ENCODE peak calls at places on chromosome 13, in five cellular contexts. One of them, this sample, is unnamed.
A peak's percentile ranks its signal among the peaks of the same experiment; 100 is the strongest.

GRCh38 chr13:37835392-37835791 is 34.2 kb downstream of the TRPC4 start:
- DNase-seq in GM12891: no peak
- DNase-seq in SK-N-SH: no peak
- DNase-seq in GM12878: no peak
- DNase-seq in H1: no peak
- DNase-seq in this sample: no peak

GRCh38 chr13:65724261-65724660 is 1505.9 kb downstream of the PCDH9 start:
- DNase-seq in GM12891: no peak
- DNase-seq in SK-N-SH: no peak
- DNase-seq in GM12878: no peak
- DNase-seq in H1: no peak
- DNase-seq in this sample: no peak

GRCh38 chr13:103539265-103539664 is 473.0 kb upstream of the SLC10A2 start:
- DNase-seq in GM12891: no peak
- DNase-seq in SK-N-SH: peak; percentile 45
- DNase-seq in GM12878: no peak
- DNase-seq in H1: no peak
- DNase-seq in this sample: no peak

GRCh38 chr13:39451301-39451700 is 151.7 kb downstream of the LHFPL6 start:
- DNase-seq in GM12891: no peak
- DNase-seq in SK-N-SH: no peak
- DNase-seq in GM12878: no peak
- DNase-seq in H1: no peak
- DNase-seq in this sample: no peak

GRCh38 chr13:71979616-71980015 is 112.6 kb upstream of the DACH1 start:
- DNase-seq in GM12891: no peak
- DNase-seq in SK-N-SH: no peak
- DNase-seq in GM12878: no peak
- DNase-seq in H1: no peak
- DNase-seq in this sample: no peak

GRCh38 chr13:94233401-94233800 is 246.1 kb downstream of the DCT start:
- DNase-seq in GM12891: no peak
- DNase-seq in SK-N-SH: no peak
- DNase-seq in GM12878: no peak
- DNase-seq in H1: no peak
- DNase-seq in this sample: no peak

GRCh38 chr13:40341086-40341471 is 325.4 kb downstream of the FOXO1 start:
- DNase-seq in GM12891: no peak
- DNase-seq in SK-N-SH: no peak
- DNase-seq in GM12878: no peak
- DNase-seq in H1: no peak
- DNase-seq in this sample: no peak

GRCh38 chr13:94322925-94323324 is 156.6 kb downstream of the DCT start:
- DNase-seq in GM12891: no peak
- DNase-seq in SK-N-SH: no peak
- DNase-seq in GM12878: no peak
- DNase-seq in H1: no peak
- DNase-seq in this sample: no peak

GRCh38 chr13:102020611-102021216 is 381.1 kb downstream of the FGF14 start:
- DNase-seq in GM12891: no peak
- DNase-seq in SK-N-SH: no peak
- DNase-seq in GM12878: no peak
- DNase-seq in H1: no peak
- DNase-seq in this sample: no peak

GRCh38 chr13:93552596-93552995 is 326.0 kb downstream of the GPC6 start:
- DNase-seq in GM12891: no peak
- DNase-seq in SK-N-SH: no peak
- DNase-seq in GM12878: no peak
- DNase-seq in H1: no peak
- DNase-seq in this sample: no peak

GRCh38 chr13:99965329-99966000 is 6.1 kb downstream of the ZIC5 start:
- DNase-seq in GM12891: no peak
- DNase-seq in SK-N-SH: no peak
- DNase-seq in GM12878: no peak
- DNase-seq in H1: no peak
- DNase-seq in this sample: no peak
- TF ChIP-seq TAF1 in GM12891: no peak
- TF ChIP-seq TAF1 in SK-N-SH: no peak
- TF ChIP-seq TAF1 in GM12878: no peak
- TF ChIP-seq TAF1 in H1: no peak
- TF ChIP-seq TAF1 in this sample: no peak

GRCh38 chr13:51902776-51903175 is 41.0 kb downstream of the CCDC70 start:
- DNase-seq in GM12891: no peak
- DNase-seq in SK-N-SH: no peak
- DNase-seq in GM12878: no peak
- DNase-seq in H1: no peak
- DNase-seq in this sample: no peak
- TF ChIP-seq TAF1 in GM12891: no peak
- TF ChIP-seq TAF1 in SK-N-SH: no peak
- TF ChIP-seq TAF1 in GM12878: no peak
- TF ChIP-seq TAF1 in H1: no peak
- TF ChIP-seq TAF1 in this sample: no peak

GRCh38 chr13:23161176-23161825 is 19.5 kb upstream of the SGCG start:
- DNase-seq in GM12891: no peak
- DNase-seq in SK-N-SH: no peak
- DNase-seq in GM12878: no peak
- DNase-seq in H1: no peak
- DNase-seq in this sample: no peak

GRCh38 chr13:23159205-23159586 is 21.6 kb upstream of the SGCG start:
- DNase-seq in GM12891: no peak
- DNase-seq in SK-N-SH: peak; percentile 54
- DNase-seq in GM12878: no peak
- DNase-seq in H1: no peak
- DNase-seq in this sample: peak; percentile 18

GRCh38 chr13:23160241-23161175 is 20.3 kb upstream of the SGCG start:
- DNase-seq in GM12891: peak; percentile 14
- DNase-seq in SK-N-SH: no peak
- DNase-seq in GM12878: no peak
- DNase-seq in H1: no peak
- DNase-seq in this sample: no peak

DNA sequence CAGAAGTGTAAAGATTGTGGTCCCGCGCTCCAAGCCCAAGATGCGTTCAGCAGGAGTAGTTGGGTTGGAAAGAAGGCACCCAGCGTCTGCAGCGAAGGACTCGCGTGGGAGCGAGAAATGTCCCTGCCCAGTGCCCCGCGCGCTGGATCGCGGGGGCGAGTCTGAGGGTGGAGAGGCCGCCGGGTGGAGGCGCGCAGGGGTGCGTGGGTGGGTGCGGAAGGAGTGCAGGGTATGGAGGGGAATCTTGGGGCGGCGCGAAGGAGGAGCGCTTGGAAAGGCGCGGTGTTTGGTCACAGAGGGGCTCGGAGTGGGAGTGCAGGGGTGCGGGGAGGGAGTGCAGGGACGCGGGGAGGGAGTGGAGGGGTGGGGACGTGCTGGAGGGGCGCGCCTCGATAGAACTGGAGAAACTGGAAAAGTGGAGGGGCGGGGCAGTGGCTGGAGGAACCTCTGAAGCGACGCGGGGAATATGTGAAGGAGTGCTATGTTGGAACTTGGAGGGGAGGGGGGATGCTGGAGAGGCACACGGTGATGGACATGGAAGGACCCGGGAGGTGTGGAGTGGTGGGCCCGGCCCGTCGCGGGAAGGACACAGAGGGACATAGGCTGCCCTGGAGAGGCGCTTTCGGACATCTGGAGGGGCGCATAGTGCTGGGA is 21.1 kb upstream of the SGCG start:
- DNase-seq in GM12891: no peak
- DNase-seq in SK-N-SH: peak; percentile 30
- DNase-seq in GM12878: no peak
- DNase-seq in H1: no peak
- DNase-seq in this sample: no peak
- TF ChIP-seq TAF1 in GM12891: no peak
- TF ChIP-seq TAF1 in SK-N-SH: no peak
- TF ChIP-seq TAF1 in GM12878: no peak
- TF ChIP-seq TAF1 in H1: no peak
- TF ChIP-seq TAF1 in this sample: no peak

GRCh38 chr13:66972659-66973058 is 257.5 kb downstream of the PCDH9 start:
- DNase-seq in GM12891: no peak
- DNase-seq in SK-N-SH: no peak
- DNase-seq in GM12878: no peak
- DNase-seq in H1: no peak
- DNase-seq in this sample: no peak
- TF ChIP-seq TAF1 in GM12891: no peak
- TF ChIP-seq TAF1 in SK-N-SH: no peak
- TF ChIP-seq TAF1 in GM12878: no peak
- TF ChIP-seq TAF1 in H1: no peak
- TF ChIP-seq TAF1 in this sample: no peak

DNA sequence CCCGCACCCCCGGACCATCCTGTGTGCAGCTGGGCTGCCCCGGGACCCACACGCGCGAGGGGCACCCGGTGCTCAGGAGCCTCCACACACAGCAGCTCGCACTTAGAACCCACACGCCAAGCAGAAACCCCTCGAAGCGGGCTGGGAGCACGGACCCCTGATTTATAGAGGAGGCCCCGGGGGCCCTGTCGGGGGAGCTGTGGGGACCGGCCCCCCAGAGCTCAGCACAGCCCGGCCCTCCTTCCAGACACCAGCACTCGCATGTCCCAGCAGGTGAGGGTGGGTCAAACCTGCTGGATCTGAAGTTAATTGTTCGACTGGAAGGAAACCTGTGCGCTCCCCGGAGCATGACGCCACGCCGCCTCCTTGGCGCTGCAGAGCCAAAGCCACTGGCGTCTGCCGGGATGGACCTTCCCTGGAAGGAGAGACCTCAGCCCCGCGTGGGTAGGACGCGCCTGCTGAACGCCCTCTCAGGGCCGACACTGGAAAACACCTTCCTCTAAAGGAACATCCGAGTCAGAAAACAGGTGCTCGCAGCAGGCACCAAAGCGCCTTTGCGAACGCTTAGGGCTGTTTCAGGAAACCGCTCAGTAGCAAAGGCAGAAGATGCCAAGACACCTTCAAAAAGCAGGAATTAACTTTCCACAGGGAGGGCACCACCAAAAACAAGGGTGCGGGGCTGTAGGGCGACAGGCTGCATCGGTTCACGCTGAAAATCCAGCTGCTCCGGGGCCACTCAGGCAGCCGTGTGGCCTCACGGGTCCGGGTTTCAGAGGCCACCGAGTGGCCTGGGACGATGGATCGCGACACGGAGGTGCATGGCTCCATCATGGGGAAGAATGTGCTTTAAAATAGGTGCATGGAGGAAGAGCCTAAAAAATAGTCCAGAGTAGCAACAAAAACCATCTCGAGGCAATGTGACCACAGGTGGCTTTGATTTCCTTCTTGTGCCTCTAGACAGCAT is 37.8 kb upstream of the GRTP1 start:
- DNase-seq in GM12891: no peak
- DNase-seq in SK-N-SH: peak; percentile 1
- DNase-seq in GM12878: no peak
- DNase-seq in H1: no peak
- DNase-seq in this sample: no peak
- TF ChIP-seq TAF1 in GM12891: no peak
- TF ChIP-seq TAF1 in SK-N-SH: no peak
- TF ChIP-seq TAF1 in GM12878: no peak
- TF ChIP-seq TAF1 in H1: no peak
- TF ChIP-seq TAF1 in this sample: no peak

GRCh38 chr13:88248393-88248792 is 577.2 kb downstream of the SLITRK5 start:
- DNase-seq in GM12891: no peak
- DNase-seq in SK-N-SH: no peak
- DNase-seq in GM12878: no peak
- DNase-seq in H1: no peak
- DNase-seq in this sample: no peak

GRCh38 chr13:88246239-88246638 is 575.1 kb downstream of the SLITRK5 start:
- DNase-seq in GM12891: no peak
- DNase-seq in SK-N-SH: no peak
- DNase-seq in GM12878: no peak
- DNase-seq in H1: no peak
- DNase-seq in this sample: no peak
- TF ChIP-seq TAF1 in GM12891: no peak
- TF ChIP-seq TAF1 in SK-N-SH: no peak
- TF ChIP-seq TAF1 in GM12878: no peak
- TF ChIP-seq TAF1 in H1: no peak
- TF ChIP-seq TAF1 in this sample: no peak

GRCh38 chr13:43894438-43894837 is 14.7 kb downstream of the LACC1 start:
- DNase-seq in GM12891: no peak
- DNase-seq in SK-N-SH: no peak
- DNase-seq in GM12878: no peak
- DNase-seq in H1: no peak
- DNase-seq in this sample: no peak
- TF ChIP-seq TAF1 in GM12891: no peak
- TF ChIP-seq TAF1 in SK-N-SH: no peak
- TF ChIP-seq TAF1 in GM12878: no peak
- TF ChIP-seq TAF1 in H1: no peak
- TF ChIP-seq TAF1 in this sample: no peak

DNA sequence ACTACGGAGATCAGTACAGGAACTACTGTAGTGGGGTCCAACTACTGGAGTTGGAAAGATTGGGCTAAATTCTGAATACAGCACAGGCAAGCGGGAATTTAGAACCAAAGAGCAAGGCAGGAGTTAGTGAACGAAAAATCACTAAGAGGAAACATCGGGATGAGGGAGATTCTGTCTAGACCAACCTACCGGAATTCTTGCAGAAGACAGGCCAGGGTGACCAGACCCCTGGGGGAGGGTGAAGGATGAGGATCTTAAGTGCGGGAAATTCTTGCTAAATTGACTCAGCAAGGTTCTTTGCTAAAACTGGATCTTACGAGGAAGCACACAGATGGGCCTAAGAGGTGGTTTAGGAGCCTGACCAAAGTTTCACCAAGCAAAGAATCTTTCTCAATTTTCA is 13.2 kb upstream of the PSPC1 start:
- DNase-seq in GM12891: no peak
- DNase-seq in SK-N-SH: no peak
- DNase-seq in GM12878: no peak
- DNase-seq in H1: no peak
- DNase-seq in this sample: no peak
- TF ChIP-seq TAF1 in GM12891: no peak
- TF ChIP-seq TAF1 in SK-N-SH: no peak
- TF ChIP-seq TAF1 in GM12878: no peak
- TF ChIP-seq TAF1 in H1: no peak
- TF ChIP-seq TAF1 in this sample: no peak

DNA sequence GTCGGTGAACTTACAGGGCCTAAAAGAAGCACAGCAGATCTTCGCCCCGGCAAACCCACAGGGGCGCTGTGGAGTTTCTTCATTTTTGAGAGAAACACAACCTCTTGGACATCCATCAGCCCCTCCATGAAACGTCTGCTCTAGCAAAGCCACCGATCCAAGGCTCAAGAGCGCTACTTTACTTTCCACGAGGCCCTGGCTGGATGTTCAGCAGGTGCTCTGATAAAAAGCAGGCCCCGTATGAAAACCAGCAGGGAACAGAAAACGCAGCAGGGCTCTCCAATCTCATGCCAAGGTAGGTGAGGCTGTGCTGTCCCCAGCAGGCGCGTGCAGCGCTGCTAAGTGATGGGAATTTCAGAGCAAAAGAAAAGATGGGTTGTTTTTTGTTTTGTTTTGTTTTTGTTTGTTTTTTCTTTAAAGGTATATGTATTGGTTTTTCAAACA is 86.7 kb downstream of the IRS2 start:
- DNase-seq in GM12891: no peak
- DNase-seq in SK-N-SH: no peak
- DNase-seq in GM12878: no peak
- DNase-seq in H1: no peak
- DNase-seq in this sample: no peak
- TF ChIP-seq TAF1 in GM12891: no peak
- TF ChIP-seq TAF1 in SK-N-SH: no peak
- TF ChIP-seq TAF1 in GM12878: no peak
- TF ChIP-seq TAF1 in H1: no peak
- TF ChIP-seq TAF1 in this sample: no peak

This sample was measured in GM12892.